ENCODE peak calls at places on chromosome 7, in ten cellular contexts. N is GM23338, D is activated gamma-delta T cell, T is GM18507, U is pancreas, W is astrocyte of the hippocampus, X is MCF 10A, C is lung, J is KG1, H is hepatocyte. Y is an unnamed sample.

GRCh38 chr7:42192851-42193456 is 44.1 kb downstream of the GLI3 start:
- DNase-seq in U (no peak), J (no peak), T (no peak), N (peak), D (no peak), C (no peak), X (peak), W (no peak), H (peak), Y (no peak)

GRCh38 chr7:1610678-1611302 is 41.0 kb upstream of the PSMG3 start:
- DNase-seq in D (no peak), T (no peak), W (peak), X (peak), J (no peak), C (no peak), H (no peak), U (no peak), N (no peak), Y (no peak)

GRCh38 chr7:99459087-99459486 is 6.9 kb downstream of the ATP5MF start:
- DNase-seq in W (peak), J (no peak), U (no peak), D (no peak), N (peak), H (no peak), X (peak), T (no peak), C (no peak), Y (peak)

GRCh38 chr7:115782716-115783460 is 247.7 kb downstream of the TFEC start:
- DNase-seq in J (no peak), C (no peak), H (peak), T (no peak), N (no peak), W (peak), U (no peak), D (no peak), X (no peak), Y (no peak)

GRCh38 chr7:78768859-78769258 is 684.6 kb downstream of the MAGI2 start:
- DNase-seq in W (peak), N (peak), J (no peak), X (no peak), D (no peak), T (no peak), C (no peak), H (peak), U (no peak), Y (no peak)

GRCh38 chr7:151179287-151179860 is 7.7 kb downstream of the ASB10 start:
- DNase-seq in J (no peak), H (no peak), T (no peak), C (no peak), X (no peak), U (no peak), N (no peak), W (no peak), D (no peak), Y (no peak)

GRCh38 chr7:81908220-81908619 is 138.4 kb upstream of the HGF start:
- DNase-seq in W (no peak), N (no peak), C (no peak), X (no peak), D (no peak), T (no peak), J (no peak), U (no peak), H (no peak), Y (no peak)

GRCh38 chr7:1706721-1707613 is 36.9 kb downstream of the ELFN1 start:
- DNase-seq in D (no peak), X (no peak), C (no peak), U (peak), N (no peak), H (no peak), W (no peak), T (no peak), J (no peak), Y (no peak)

GRCh38 chr7:17105701-17106100 is 192.8 kb upstream of the AHR start:
- DNase-seq in N (no peak), C (no peak), W (no peak), X (no peak), J (no peak), D (no peak), U (no peak), H (no peak), T (no peak), Y (no peak)

GRCh38 chr7:115297651-115298050 is 375.8 kb downstream of the MDFIC start:
- DNase-seq in U (no peak), W (peak), N (no peak), J (no peak), X (peak), D (no peak), T (no peak), H (peak), C (peak), Y (no peak)

GRCh38 chr7:4815609-4816418 is 40.4 kb downstream of the AP5Z1 start:
- DNase-seq in C (no peak), U (no peak), D (no peak), N (no peak), J (no peak), H (no peak), T (no peak), X (no peak), W (no peak), Y (no peak)

GRCh38 chr7:28406192-28406591 is 6.1 kb upstream of the CREB5 start:
- DNase-seq in U (no peak), H (no peak), J (no peak), W (peak), D (no peak), T (no peak), N (peak), X (no peak), C (no peak), Y (no peak)

GRCh38 chr7:133586253-133586652 is 333.4 kb downstream of the EXOC4 start:
- DNase-seq in W (no peak), H (no peak), N (no peak), C (no peak), T (no peak), D (no peak), X (no peak), U (no peak), J (no peak), Y (no peak)

Y was measured in HAP-1.